ENCODE peak calls at places on chromosomes 3 and 15, in ten cellular contexts. V is spleen, L is A549, F is ovary, Z is stomach, M is thyroid gland, P is tibial nerve, O is K562, X is HCT116, C is transverse colon. Q is an unnamed sample.
A peak's percentile ranks its signal among the peaks of the same experiment; 100 is the strongest.

GRCh38 chr15:70882361-70882760 is 9.9 kb downstream of the THAP10 start:
- DNase-seq in V (no peak), L (no peak), F (no peak), Z (no peak), M (no peak), P (no peak), O (no peak), X (no peak), C (no peak), Q (no peak)

GRCh38 chr3:107525954-107526305 is 3.2 kb downstream of the BBX start:
- DNase-seq in V (no peak), L (no peak), F (no peak), Z (no peak), M (no peak), P (no peak), O (no peak), X (no peak), C (no peak), Q (no peak)

GRCh38 chr15:38069001-38069400 is 134.6 kb downstream of the TMCO5A start:
- DNase-seq in V (no peak), L (peak; percentile 22), F (no peak), Z (peak; percentile 29), M (no peak), P (no peak), O (no peak), X (no peak), C (peak; percentile 28), Q (peak; percentile 52)

GRCh38 chr3:150521458-150521857 is 24.8 kb downstream of the SERP1 start:
- DNase-seq in V (no peak), L (no peak), F (no peak), Z (no peak), M (no peak), P (no peak), O (no peak), X (no peak), C (no peak), Q (no peak)

GRCh38 chr15:77035584-77035983 is 35.3 kb downstream of the TSPAN3 start:
- DNase-seq in V (peak; percentile 68), L (no peak), F (peak; percentile 18), Z (peak; percentile 11), M (no peak), P (peak; percentile 5), O (no peak), X (no peak), C (no peak), Q (no peak)

GRCh38 chr3:4734454-4734853 is 241.3 kb downstream of the ITPR1 start:
- DNase-seq in V (no peak), L (no peak), F (no peak), Z (no peak), M (no peak), P (no peak), O (no peak), X (no peak), C (no peak), Q (no peak)

GRCh38 chr3:120198305-120198878 is 86.6 kb downstream of the GPR156 start:
- DNase-seq in V (no peak), L (peak; percentile 24), F (no peak), Z (no peak), M (peak; percentile 12), P (no peak), O (no peak), X (peak; percentile 8), C (no peak), Q (no peak)

GRCh38 chr3:56775931-56776461 is 25.8 kb downstream of the ARHGEF3 start:
- DNase-seq in V (no peak), L (no peak), F (no peak), Z (no peak), M (no peak), P (no peak), O (no peak), X (no peak), C (no peak), Q (no peak)

GRCh38 chr3:5565026-5565425 is 377.5 kb downstream of the EDEM1 start:
- DNase-seq in V (no peak), L (no peak), F (no peak), Z (no peak), M (no peak), P (no peak), O (peak; percentile 27), X (no peak), C (no peak), Q (no peak)

GRCh38 chr3:195263193-195263924 is 7.6 kb downstream of the XXYLT1 start:
- DNase-seq in V (no peak), L (no peak), F (no peak), Z (no peak), M (no peak), P (no peak), O (no peak), X (no peak), C (no peak), Q (no peak)

GRCh38 chr3:195931582-195932273 is 23.4 kb upstream of the TNK2 start:
- DNase-seq in V (no peak), L (no peak), F (no peak), Z (no peak), M (peak; percentile 53), P (no peak), O (no peak), X (no peak), C (no peak), Q (no peak)

GRCh38 chr15:60352525-60352924 is 45.3 kb downstream of the ANXA2 start:
- DNase-seq in V (no peak), L (no peak), F (no peak), Z (no peak), M (no peak), P (no peak), O (no peak), X (no peak), C (no peak), Q (no peak)

GRCh38 chr3:190514163-190515153 is 573 bp downstream of the IL1RAP start:
- DNase-seq in V (peak; percentile 87), L (peak; percentile 18), F (peak; percentile 27), Z (peak; percentile 57), M (peak; percentile 34), P (peak; percentile 22), O (no peak), X (no peak), C (peak; percentile 33), Q (peak; percentile 64)

GRCh38 chr3:195703776-195704175 is 17.0 kb upstream of the MUC20 start:
- DNase-seq in V (no peak), L (no peak), F (no peak), Z (no peak), M (no peak), P (no peak), O (no peak), X (no peak), C (no peak), Q (peak; percentile 1)

GRCh38 chr3:129651316-129652202 is 45.1 kb upstream of the PLXND1 start:
- DNase-seq in V (no peak), L (peak; percentile 53), F (peak; percentile 51), Z (no peak), M (no peak), P (no peak), O (no peak), X (peak; percentile 59), C (no peak), Q (no peak)

GRCh38 chr3:64414043-64414442 is 188.8 kb upstream of the PRICKLE2 start:
- DNase-seq in V (no peak), L (no peak), F (no peak), Z (no peak), M (no peak), P (no peak), O (no peak), X (no peak), C (no peak), Q (no peak)

GRCh38 chr3:64405211-64405818 is 180.0 kb upstream of the PRICKLE2 start:
- DNase-seq in V (no peak), L (no peak), F (no peak), Z (no peak), M (no peak), P (no peak), O (no peak), X (no peak), C (no peak), Q (no peak)

GRCh38 chr3:64408770-64409169 is 183.5 kb upstream of the PRICKLE2 start:
- DNase-seq in V (no peak), L (no peak), F (no peak), Z (no peak), M (no peak), P (no peak), O (no peak), X (no peak), C (no peak), Q (no peak)

GRCh38 chr3:64410226-64410625 is 185.0 kb upstream of the PRICKLE2 start:
- DNase-seq in V (no peak), L (no peak), F (no peak), Z (no peak), M (no peak), P (no peak), O (no peak), X (no peak), C (no peak), Q (no peak)

DNA sequence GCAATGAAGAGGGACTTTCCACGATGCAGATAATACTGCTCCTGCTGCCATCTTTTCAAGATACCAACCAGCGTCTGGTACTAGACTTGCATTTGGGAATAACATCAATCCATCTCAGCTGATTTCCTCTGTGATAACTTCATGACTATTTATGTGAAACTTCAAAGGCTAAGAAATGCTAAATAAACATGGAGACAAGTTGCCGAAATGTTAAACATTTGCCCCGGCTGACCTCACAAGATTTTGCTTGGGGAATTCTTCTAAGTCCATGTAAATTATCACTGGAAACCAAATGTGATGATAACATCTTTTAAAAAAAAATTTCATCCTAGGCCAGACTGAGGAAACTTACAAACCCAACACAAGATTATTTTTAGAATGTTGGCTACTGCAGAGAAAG is 185.8 kb upstream of the PRICKLE2 start:
- DNase-seq in V (no peak), L (no peak), F (no peak), Z (no peak), M (no peak), P (no peak), O (no peak), X (no peak), C (no peak), Q (no peak)
- TF ChIP-seq POLR2A in V (no peak), L (no peak), F (no peak), Z (no peak), M (no peak), P (no peak), O (no peak), X (no peak), C (no peak), Q (no peak)

GRCh38 chr15:58736244-58736643 is 13.3 kb downstream of the ADAM10 start:
- DNase-seq in V (no peak), L (no peak), F (no peak), Z (no peak), M (no peak), P (no peak), O (no peak), X (no peak), C (no peak), Q (no peak)
- H3K4me1 ChIP-seq in V (peaks cover 77% of the 10 kb centered on the region), L (peaks cover 54% of the 10 kb centered on the region), F (peaks cover 5% of the 10 kb centered on the region), Z (peaks cover 14% of the 10 kb centered on the region), M (peaks cover 11% of the 10 kb centered on the region), P (no peaks in the 10 kb centered on the region), O (no peaks in the 10 kb centered on the region), X (peaks cover 19% of the 10 kb centered on the region), C (peaks cover 8% of the 10 kb centered on the region), Q (peaks cover 13% of the 10 kb centered on the region)

GRCh38 chr3:155859859-155860258 is 5.6 kb upstream of the SLC33A1 start:
- DNase-seq in V (no peak), L (peak; percentile 40), F (no peak), Z (no peak), M (no peak), P (no peak), O (no peak), X (no peak), C (no peak), Q (no peak)
- H3K4me3 ChIP-seq in V (no peak overlapping the region), L (no peak overlapping the region), F (no peak overlapping the region), Z (no peak overlapping the region), M (no peak overlapping the region), P (no peak overlapping the region), O (no peak overlapping the region), X (no peak overlapping the region), C (no peak overlapping the region), Q (no peak overlapping the region)

GRCh38 chr3:127761101-127761802 is 61.1 kb downstream of the MGLL start:
- DNase-seq in V (peak; percentile 81), L (no peak), F (no peak), Z (no peak), M (peak; percentile 35), P (no peak), O (no peak), X (no peak), C (peak; percentile 36), Q (no peak)
- TF ChIP-seq POLR2A in V (no peak), L (no peak), F (no peak), Z (no peak), M (no peak), P (no peak), O (no peak), X (no peak), C (no peak), Q (no peak)

Q was measured in body of pancreas.